ENCODE peak calls at places on chromosomes 3 and 15, in four cellular contexts. X is H9; D is CD4-positive, alpha-beta T cell; P is GM12865. F is an unnamed sample.

GRCh38 chr15:89132611-89133242 is 44.5 kb downstream of the ABHD2 start:
- DNase-seq in D (no peak), P (no peak), X (no peak), F (no peak)

GRCh38 chr15:101804941-101805340 is 1.6 kb downstream of the OR4F6 start:
- DNase-seq in X (no peak), D (no peak), P (no peak), F (no peak)

GRCh38 chr15:57735891-57736290 is 29.4 kb downstream of the POLR2M start:
- DNase-seq in P (no peak), D (no peak), X (no peak), F (no peak)

GRCh38 chr3:148331111-148331818 is 366.4 kb upstream of the AGTR1 start:
- DNase-seq in P (no peak), X (no peak), D (no peak), F (no peak)

GRCh38 chr3:43155464-43156121 is 49.7 kb upstream of the POMGNT2 start:
- DNase-seq in P (no peak), D (no peak), X (peak), F (peak)

GRCh38 chr15:63923993-63924950 is 90.5 kb upstream of the HERC1 start:
- DNase-seq in X (no peak), D (no peak), P (peak), F (no peak)

GRCh38 chr3:156729460-156730179 is 55.2 kb downstream of the TIPARP start:
- DNase-seq in X (no peak), P (no peak), D (no peak), F (no peak)

GRCh38 chr3:47850062-47850802 is 47.3 kb downstream of the DHX30 start:
- DNase-seq in D (no peak), X (no peak), P (peak), F (peak)

GRCh38 chr3:124663690-124664089 is 66.6 kb upstream of the UMPS start:
- DNase-seq in P (no peak), X (no peak), D (no peak), F (peak)

GRCh38 chr3:111708157-111708771 is 113.1 kb upstream of the ZBED2 start:
- DNase-seq in X (no peak), P (no peak), D (no peak), F (no peak)

GRCh38 chr3:152258448-152259302 is 10.1 kb upstream of the MBNL1 start:
- DNase-seq in D (peak), P (peak), X (no peak), F (peak)

GRCh38 chr3:184733181-184733580 is 21.3 kb upstream of the MAGEF1 start:
- DNase-seq in D (no peak), P (no peak), X (no peak), F (no peak)

GRCh38 chr3:126832933-126833332 is 128.9 kb downstream of the CHCHD6 start:
- DNase-seq in P (no peak), X (no peak), D (no peak), F (no peak)

GRCh38 chr3:126834596-126835471 is 130.8 kb downstream of the CHCHD6 start:
- DNase-seq in D (no peak), X (no peak), P (no peak), F (peak)

GRCh38 chr3:126836220-126836860 is 132.3 kb downstream of the CHCHD6 start:
- DNase-seq in P (no peak), D (no peak), X (no peak), F (no peak)

GRCh38 chr3:126837773-126838172 is 133.7 kb downstream of the CHCHD6 start:
- DNase-seq in P (no peak), D (no peak), X (no peak), F (no peak)

GRCh38 chr3:126835472-126836219 is 131.6 kb downstream of the CHCHD6 start:
- DNase-seq in X (no peak), P (no peak), D (no peak), F (peak)
- TF ChIP-seq CTCF in X (no peak), P (no peak), D (no peak), F (peak)

GRCh38 chr3:98617841-98618240 is 24.4 kb upstream of the CPOX start:
- DNase-seq in X (no peak), D (no peak), P (no peak), F (no peak)

GRCh38 chr3:98612996-98613517 is 19.6 kb upstream of the CPOX start:
- DNase-seq in X (no peak), D (no peak), P (peak), F (no peak)

GRCh38 chr3:98608029-98608428 is 14.6 kb upstream of the CPOX start:
- DNase-seq in X (no peak), P (no peak), D (no peak), F (no peak)

GRCh38 chr3:98613616-98614015 is 20.2 kb upstream of the CPOX start:
- DNase-seq in P (peak), D (no peak), X (no peak), F (no peak)

DNA sequence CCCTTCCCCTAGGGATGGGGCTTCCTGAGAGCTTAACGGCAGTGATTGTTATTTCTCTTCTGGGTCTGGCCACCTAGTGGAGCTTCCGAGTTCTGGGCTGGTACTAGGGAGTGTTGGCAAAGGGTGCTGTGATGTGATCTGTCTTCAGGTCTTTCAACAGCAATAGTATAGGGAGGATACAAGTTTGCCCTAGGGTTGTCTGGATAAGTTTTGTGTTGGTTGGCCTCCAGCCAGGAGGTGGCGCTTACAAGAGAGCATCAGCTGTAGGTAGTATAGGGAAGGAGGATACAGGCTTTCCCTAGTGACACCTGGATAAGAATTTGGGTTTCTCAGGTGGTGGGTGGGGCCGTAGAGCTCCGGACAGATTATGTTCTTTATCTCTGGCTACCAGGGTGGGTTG is 19.2 kb upstream of the CPOX start:
- DNase-seq in X (peak), P (peak), D (no peak), F (no peak)
- TF ChIP-seq CTCF in X (peak), P (peak), D (no peak), F (peak)

GRCh38 chr3:50146316-50146901 is 8.7 kb upstream of the SEMA3F start:
- DNase-seq in D (no peak), P (no peak), X (no peak), F (no peak)
- TF ChIP-seq CTCF in D (no peak), P (no peak), X (peak), F (peak)

GRCh38 chr3:132645058-132645457 is 14.6 kb downstream of the ACAD11 start:
- DNase-seq in X (no peak), P (no peak), D (no peak), F (no peak)

GRCh38 chr3:132643366-132643765 is 16.2 kb downstream of the ACAD11 start:
- DNase-seq in X (no peak), D (no peak), P (no peak), F (no peak)

GRCh38 chr3:132638721-132639120 is 20.9 kb downstream of the ACAD11 start:
- DNase-seq in X (no peak), D (no peak), P (no peak), F (no peak)

GRCh38 chr3:132642539-132642847 is 17.1 kb downstream of the ACAD11 start:
- DNase-seq in P (no peak), X (no peak), D (no peak), F (no peak)

GRCh38 chr3:132641837-132642538 is 17.6 kb downstream of the ACAD11 start:
- DNase-seq in X (no peak), D (no peak), P (peak), F (peak)
- TF ChIP-seq CTCF in X (peak), D (peak), P (peak), F (peak)

GRCh38 chr15:91855684-91856553 is 2.4 kb downstream of the SLCO3A1 start:
- DNase-seq in X (peak), P (no peak), D (no peak), F (no peak)
- TF ChIP-seq CTCF in X (peak), P (peak), D (no peak), F (peak)

GRCh38 chr3:55488398-55489055 is 1.4 kb upstream of the WNT5A start:
- DNase-seq in D (no peak), P (peak), X (peak), F (peak)
- TF ChIP-seq CTCF in D (no peak), P (no peak), X (no peak), F (no peak)

GRCh38 chr3:27556854-27557253 is 72.7 kb upstream of the SLC4A7 start:
- DNase-seq in X (no peak), D (no peak), P (no peak), F (peak)

GRCh38 chr3:27557411-27557810 is 73.2 kb upstream of the SLC4A7 start:
- DNase-seq in X (no peak), P (no peak), D (no peak), F (no peak)

GRCh38 chr3:27559381-27559780 is 75.2 kb upstream of the SLC4A7 start:
- DNase-seq in X (no peak), D (no peak), P (no peak), F (no peak)

GRCh38 chr3:27554706-27555105 is 70.5 kb upstream of the SLC4A7 start:
- DNase-seq in D (no peak), P (no peak), X (no peak), F (no peak)

DNA sequence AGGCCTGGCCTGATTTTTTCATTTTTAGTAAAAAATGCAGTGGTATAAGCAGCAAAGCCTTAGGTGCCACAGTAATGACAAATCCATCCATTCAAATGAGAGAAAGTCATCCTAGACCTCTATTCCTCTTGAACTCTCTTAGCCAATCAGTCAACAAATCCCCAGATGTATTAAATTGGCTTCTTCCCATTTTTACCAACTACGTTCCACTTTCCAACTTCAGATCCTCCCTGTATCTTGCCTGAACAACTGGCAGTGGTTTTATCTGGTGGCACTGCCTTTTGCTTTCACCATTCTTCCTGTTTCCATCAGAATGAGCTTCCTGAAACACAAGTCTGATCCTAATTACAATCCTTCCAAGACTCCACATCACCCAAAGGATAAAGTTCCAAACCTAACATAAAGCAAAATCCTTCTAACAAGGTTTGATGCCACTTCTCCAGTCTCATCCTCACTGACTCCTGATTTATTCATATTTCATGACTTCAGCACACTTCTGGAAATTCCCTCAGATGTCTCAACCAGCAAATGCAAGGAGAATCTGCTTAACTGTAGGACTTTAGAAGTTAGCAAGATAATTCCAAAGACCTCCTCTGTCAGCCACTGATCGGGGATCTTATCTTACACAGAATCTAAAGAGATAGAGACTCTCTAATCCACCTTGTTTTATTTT is 69.8 kb upstream of the SLC4A7 start:
- DNase-seq in P (no peak), X (no peak), D (no peak), F (no peak)
- TF ChIP-seq CTCF in P (no peak), X (no peak), D (no peak), F (no peak)

GRCh38 chr3:27943106-27943505 is 221.0 kb upstream of the EOMES start:
- DNase-seq in X (peak), D (no peak), P (peak), F (no peak)
- TF ChIP-seq CTCF in X (peak), D (peak), P (no peak), F (peak)

DNA sequence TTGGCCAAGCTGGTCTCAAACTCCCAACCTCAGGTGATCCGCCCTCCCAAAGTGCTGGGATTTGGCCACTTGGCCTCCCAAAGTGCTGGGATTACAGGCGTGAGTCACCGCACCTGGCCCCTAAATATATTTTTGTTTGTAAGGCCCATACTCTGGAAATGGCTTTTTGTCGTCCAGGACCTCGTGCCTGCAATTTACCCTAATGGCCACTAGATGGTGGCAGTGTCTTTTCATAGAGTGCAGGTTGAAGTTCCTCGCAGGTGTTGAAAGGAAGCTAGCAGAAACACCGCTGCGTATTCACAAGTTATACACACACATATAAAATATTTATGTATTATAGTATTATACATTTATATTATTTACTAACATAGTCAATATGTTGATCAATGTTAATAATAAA is 97.2 kb downstream of the LRTM1 start:
- DNase-seq in P (peak), X (peak), D (no peak), F (peak)
- TF ChIP-seq CTCF in P (peak), X (peak), D (peak), F (peak)

DNA sequence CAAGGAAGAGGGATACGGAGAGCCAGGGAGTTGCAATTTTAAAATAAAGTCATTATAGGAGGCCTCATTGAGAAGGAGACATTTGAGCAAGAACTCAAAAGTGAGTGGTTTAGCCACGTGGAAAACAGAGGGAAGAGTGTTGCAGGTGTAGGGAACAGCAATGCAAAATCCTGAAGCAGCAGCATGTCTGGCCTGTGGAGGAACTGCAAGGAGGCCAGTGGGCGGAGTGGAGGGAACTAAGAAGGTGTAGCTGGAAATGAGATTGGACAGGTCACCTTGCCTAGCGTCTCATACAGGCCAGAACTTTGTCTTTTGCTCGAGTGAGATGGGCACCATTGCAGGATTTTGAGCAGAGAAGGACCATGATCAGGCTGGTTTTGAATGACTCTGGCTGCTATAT is 34.9 kb downstream of the SAXO2 start:
- DNase-seq in P (no peak), D (no peak), X (no peak), F (no peak)
- TF ChIP-seq CTCF in P (no peak), D (no peak), X (no peak), F (no peak)

F was measured in HFFc6.